ENCODE peak calls at places on chromosomes 5 and 9, in nine cellular contexts. O is stomach, X is ovary, K is tibial nerve, D is A549, U is GM12878, F is sigmoid colon, A is transverse colon, I is esophagus muscularis mucosa. J is an unnamed sample. For H3K4me1, the result is how much of the 10 kb centered on the place peaks cover.

GRCh38 chr9:85927077-85927476 is 13.9 kb upstream of the NAA35 start:
- DNase-seq in O (no peak), X (no peak), K (no peak), D (no peak), U (no peak), F (no peak), A (no peak), I (no peak), J (no peak)

GRCh38 chr5:142689081-142689480 is 3.2 kb upstream of the FGF1 start:
- DNase-seq in O (no peak), X (no peak), K (no peak), D (no peak), U (no peak), F (no peak), A (no peak), I (no peak), J (no peak)

GRCh38 chr9:122370869-122371467 is at the start of gene PTGS1:
- DNase-seq in O (peak), X (no peak), K (no peak), D (no peak), U (no peak), F (peak), A (peak), I (no peak), J (peak)

GRCh38 chr5:148897842-148898241 is 71.4 kb downstream of the ADRB2 start:
- DNase-seq in O (no peak), X (no peak), K (no peak), D (no peak), U (no peak), F (no peak), A (peak), I (peak), J (no peak)

GRCh38 chr9:108134501-108135128 is 645.0 kb upstream of the KLF4 start:
- DNase-seq in O (peak), X (no peak), K (no peak), D (no peak), U (no peak), F (no peak), A (no peak), I (no peak), J (no peak)

GRCh38 chr5:55320571-55320970 is 12.8 kb downstream of the MTREX start:
- DNase-seq in O (no peak), X (no peak), K (no peak), D (no peak), U (no peak), F (no peak), A (no peak), I (no peak), J (no peak)

GRCh38 chr5:43658499-43658898 is 55.5 kb downstream of the NNT start:
- DNase-seq in O (no peak), X (no peak), K (no peak), D (no peak), U (no peak), F (no peak), A (no peak), I (no peak), J (no peak)

GRCh38 chr5:133869675-133869978 is 98.8 kb downstream of the C5orf15 start:
- DNase-seq in O (peak), X (no peak), K (peak), D (no peak), U (no peak), F (peak), A (no peak), I (no peak), J (no peak)

GRCh38 chr9:3436629-3437028 is 89.2 kb downstream of the RFX3 start:
- DNase-seq in O (no peak), X (no peak), K (no peak), D (no peak), U (no peak), F (no peak), A (no peak), I (no peak), J (no peak)

GRCh38 chr9:98935064-98935463 is 8.6 kb upstream of the COL15A1 start:
- DNase-seq in O (no peak), X (no peak), K (no peak), D (no peak), U (no peak), F (no peak), A (no peak), I (no peak), J (no peak)

GRCh38 chr5:145797336-145797735 is 37.8 kb downstream of the PRELID2 start:
- DNase-seq in O (no peak), X (no peak), K (no peak), D (no peak), U (no peak), F (no peak), A (no peak), I (no peak), J (no peak)

GRCh38 chr9:136681945-136682699 is 5.1 kb downstream of the AGPAT2 start:
- DNase-seq in O (no peak), X (no peak), K (no peak), D (no peak), U (no peak), F (no peak), A (no peak), I (no peak), J (peak)

GRCh38 chr5:139648205-139649081 is at the start of gene CXXC5:
- DNase-seq in O (peak), X (peak), K (no peak), D (peak), U (no peak), F (peak), A (peak), I (no peak), J (peak)

GRCh38 chr5:172646716-172647285 is 5.7 kb downstream of the NEURL1B start:
- DNase-seq in O (no peak), X (peak), K (no peak), D (peak), U (no peak), F (peak), A (peak), I (no peak), J (no peak)

GRCh38 chr5:55568629-55569512 is 34.1 kb upstream of the PLPP1 start:
- DNase-seq in O (no peak), X (no peak), K (no peak), D (no peak), U (no peak), F (no peak), A (no peak), I (no peak), J (no peak)

GRCh38 chr5:135353952-135354721 is 44.9 kb downstream of the MACROH2A1 start:
- DNase-seq in O (no peak), X (no peak), K (no peak), D (no peak), U (no peak), F (peak), A (no peak), I (no peak), J (no peak)

GRCh38 chr9:127074561-127075548 is 47.6 kb downstream of the ANGPTL2 start:
- DNase-seq in O (no peak), X (no peak), K (no peak), D (no peak), U (no peak), F (peak), A (no peak), I (no peak), J (no peak)

GRCh38 chr5:68646142-68646541 is 430.6 kb downstream of the PIK3R1 start:
- DNase-seq in O (no peak), X (no peak), K (no peak), D (no peak), U (no peak), F (no peak), A (no peak), I (no peak), J (no peak)

GRCh38 chr5:1184481-1184880 is 16.9 kb upstream of the SLC6A19 start:
- DNase-seq in O (no peak), X (no peak), K (no peak), D (no peak), U (no peak), F (no peak), A (no peak), I (no peak), J (no peak)

GRCh38 chr5:110686264-110686663 is 40.2 kb downstream of the TMEM232 start:
- DNase-seq in O (no peak), X (no peak), K (no peak), D (no peak), U (no peak), F (no peak), A (no peak), I (no peak), J (no peak)

GRCh38 chr5:61637566-61637965 is 305.5 kb downstream of the ZSWIM6 start:
- DNase-seq in O (no peak), X (no peak), K (no peak), D (no peak), U (no peak), F (no peak), A (no peak), I (no peak), J (no peak)

GRCh38 chr9:38046669-38047300 is 22.2 kb downstream of the SHB start:
- DNase-seq in O (peak), X (no peak), K (no peak), D (peak), U (no peak), F (no peak), A (peak), I (no peak), J (peak)

GRCh38 chr5:150138551-150139265 is 16.9 kb downstream of the PDGFRB start:
- DNase-seq in O (peak), X (peak), K (peak), D (no peak), U (no peak), F (no peak), A (no peak), I (no peak), J (peak)

GRCh38 chr9:130255638-130255930 is 10.0 kb upstream of the HMCN2 start:
- DNase-seq in O (no peak), X (no peak), K (no peak), D (no peak), U (no peak), F (no peak), A (no peak), I (no peak), J (no peak)

GRCh38 chr5:88833371-88834107 is 49.4 kb downstream of the MEF2C start:
- DNase-seq in O (no peak), X (peak), K (no peak), D (no peak), U (no peak), F (peak), A (peak), I (no peak), J (no peak)

GRCh38 chr9:20197976-20198685 is 409.3 kb upstream of the SLC24A2 start:
- DNase-seq in O (no peak), X (no peak), K (no peak), D (no peak), U (no peak), F (no peak), A (peak), I (no peak), J (no peak)

GRCh38 chr9:2159521-2160417 is 144.6 kb downstream of the SMARCA2 start:
- DNase-seq in O (no peak), X (no peak), K (no peak), D (peak), U (no peak), F (no peak), A (no peak), I (no peak), J (no peak)

GRCh38 chr9:2155966-2156365 is 140.8 kb downstream of the SMARCA2 start:
- DNase-seq in O (no peak), X (no peak), K (no peak), D (no peak), U (no peak), F (no peak), A (no peak), I (no peak), J (no peak)

GRCh38 chr9:2158111-2158610 is 143.0 kb downstream of the SMARCA2 start:
- DNase-seq in O (peak), X (peak), K (peak), D (peak), U (peak), F (peak), A (peak), I (no peak), J (peak)

GRCh38 chr9:2158729-2159128 is 143.6 kb downstream of the SMARCA2 start:
- DNase-seq in O (no peak), X (no peak), K (no peak), D (no peak), U (no peak), F (no peak), A (no peak), I (no peak), J (no peak)

DNA sequence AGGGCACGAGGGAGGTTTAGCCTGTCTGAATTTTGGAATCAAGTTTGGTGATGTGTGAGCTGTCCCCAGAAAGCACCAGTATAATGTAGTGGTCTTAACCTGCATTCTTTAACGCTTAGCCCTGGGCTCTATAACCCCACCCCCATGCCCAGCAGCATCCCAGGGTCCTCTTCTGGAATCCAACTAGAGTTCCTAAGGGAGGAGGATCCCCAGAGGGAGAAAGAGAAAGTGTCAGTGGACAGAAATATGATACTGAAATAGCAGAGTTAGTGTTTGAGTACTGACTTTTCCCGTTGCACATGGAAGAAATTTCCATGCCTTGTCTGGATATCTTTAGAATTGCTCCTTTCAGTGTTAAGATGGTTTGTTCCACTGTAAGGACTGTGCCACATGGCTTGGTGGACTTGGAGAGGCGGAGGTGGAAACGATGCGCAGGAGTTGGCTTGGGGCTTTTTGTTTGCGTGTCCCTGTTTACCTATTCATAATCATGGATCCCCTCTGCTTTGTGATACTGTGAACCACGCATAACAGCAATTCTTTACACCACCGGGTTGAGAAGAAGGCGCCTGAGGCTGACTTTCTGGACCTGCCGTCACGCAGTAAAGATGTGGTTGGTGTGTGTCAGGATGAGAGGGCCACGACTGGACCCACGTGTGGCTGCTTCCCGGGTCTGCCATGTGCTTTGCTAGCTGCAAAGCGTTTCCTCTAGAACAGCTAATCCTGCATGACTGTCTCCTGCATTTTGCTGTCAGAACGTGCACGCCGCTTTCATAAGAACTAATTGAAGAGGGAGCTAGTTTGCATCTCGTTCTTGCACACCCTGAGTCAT is 142.3 kb downstream of the SMARCA2 start:
- DNase-seq in O (peak), X (peak), K (no peak), D (peak), U (no peak), F (no peak), A (peak), I (no peak), J (peak)
- H3K4me1 ChIP-seq in O (half or more), X (under half), K (under half), D (under half), U (under half), F (under half), A (under half), I (under half), J (under half)

GRCh38 chr5:138566792-138567191 is 8.4 kb downstream of the HSPA9 start:
- DNase-seq in O (no peak), X (no peak), K (no peak), D (no peak), U (no peak), F (no peak), A (no peak), I (no peak), J (no peak)

GRCh38 chr5:138573223-138573622 is 2.0 kb downstream of the HSPA9 start:
- DNase-seq in O (no peak), X (no peak), K (no peak), D (no peak), U (no peak), F (no peak), A (no peak), I (no peak), J (no peak)

GRCh38 chr5:138568061-138568824 is 7.0 kb downstream of the HSPA9 start:
- DNase-seq in O (no peak), X (no peak), K (no peak), D (no peak), U (no peak), F (no peak), A (no peak), I (no peak), J (no peak)

GRCh38 chr5:138570871-138571270 is 4.3 kb downstream of the HSPA9 start:
- DNase-seq in O (no peak), X (no peak), K (no peak), D (no peak), U (no peak), F (no peak), A (no peak), I (no peak), J (no peak)

DNA sequence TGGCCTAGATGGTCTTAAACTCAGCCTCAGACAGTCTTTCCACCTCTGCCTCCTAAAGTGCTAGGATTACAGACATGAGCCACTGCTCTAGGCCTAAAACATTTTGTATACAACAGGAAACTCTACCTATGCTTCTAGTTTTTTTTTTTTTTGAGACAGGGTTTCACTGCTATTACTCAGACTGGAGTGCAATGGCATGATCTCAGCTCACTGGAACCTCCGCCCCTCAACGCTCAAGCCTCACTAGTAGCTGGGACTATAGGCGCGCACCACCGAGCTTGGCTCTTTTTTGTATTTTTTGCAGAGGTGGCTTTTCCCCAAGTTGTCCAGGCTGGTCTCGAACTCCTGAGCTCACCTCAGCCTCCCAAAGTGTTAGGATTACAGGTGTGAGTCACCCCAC is 5.4 kb downstream of the HSPA9 start:
- DNase-seq in O (no peak), X (no peak), K (no peak), D (no peak), U (no peak), F (no peak), A (no peak), I (no peak), J (no peak)
- TF ChIP-seq EP300 in O (no peak), X (no peak), K (no peak), D (no peak), U (no peak), F (no peak), A (no peak), I (no peak), J (no peak)

DNA sequence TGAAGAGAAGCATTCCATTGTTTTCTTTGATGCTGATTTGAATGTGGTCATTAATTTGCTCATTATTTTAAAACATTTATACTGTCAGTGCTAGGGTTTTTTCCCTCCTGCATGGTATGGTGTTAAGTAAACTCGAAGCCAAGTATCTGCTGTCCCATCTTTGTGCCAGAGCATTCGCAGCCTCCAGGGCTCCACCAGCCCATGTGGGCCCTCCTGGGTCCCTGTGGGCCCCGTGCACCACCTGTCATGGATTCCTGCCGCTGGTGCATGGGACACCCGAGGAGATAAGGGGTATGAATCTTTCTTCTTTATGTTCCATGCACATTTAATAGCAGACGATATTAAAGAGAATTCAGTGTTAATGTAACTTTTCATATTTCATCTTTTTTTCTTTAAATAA is 95.1 kb downstream of the TRIO start:
- DNase-seq in O (no peak), X (no peak), K (no peak), D (no peak), U (no peak), F (no peak), A (no peak), I (peak), J (no peak)
- H3K4me1 ChIP-seq in O (half or more), X (under half), K (under half), D (half or more), U (under half), F (under half), A (under half), I (under half), J (under half)

GRCh38 chr5:127878174-127878750 is 175.1 kb downstream of the CCDC192 start:
- DNase-seq in O (peak), X (no peak), K (no peak), D (peak), U (no peak), F (no peak), A (peak), I (no peak), J (peak)
- TF ChIP-seq EP300 in O (no peak), X (no peak), K (no peak), D (no peak), U (no peak), F (no peak), A (no peak), I (no peak), J (no peak)

J was measured in upper lobe of left lung.